ENCODE peak calls at places on chromosomes 12 and 14, in ten cellular contexts. X is A549; R is hypothalamus; V is activated CD4-positive, alpha-beta T cell treated with anti-CD3 and anti-CD28 coated beads, Interleukin-2, amount 50 U/mL, for 1 hour; W is SK-N-DZ; L is ACHN; N is iPS-NIHi11; S is MV-4-11; G is GM23338; E is ELR. A is an unnamed sample.

GRCh38 chr14:29898470-29898869 is 29.2 kb downstream of the PRKD1 start:
- DNase-seq in L (no peak), N (no peak), W (no peak), R (no peak), X (no peak), E (no peak), S (no peak), V (no peak), G (no peak), A (no peak)

GRCh38 chr12:115470526-115470925 is 786.6 kb upstream of the TBX3 start:
- DNase-seq in R (no peak), V (no peak), E (no peak), L (no peak), N (no peak), G (no peak), W (no peak), X (no peak), S (no peak), A (no peak)

GRCh38 chr12:6867407-6868210 is at the start of gene TPI1:
- DNase-seq in R (peak), S (peak), L (peak), G (peak), W (peak), N (peak), X (peak), V (peak), E (peak), A (no peak)

GRCh38 chr12:74066476-74066875 is 471.2 kb upstream of the ATXN7L3B start:
- DNase-seq in E (no peak), L (no peak), X (no peak), S (no peak), W (no peak), N (no peak), V (no peak), G (no peak), R (no peak), A (no peak)

GRCh38 chr14:77200406-77200985 is 18.9 kb downstream of the TMEM63C start:
- DNase-seq in N (no peak), L (no peak), G (peak), S (no peak), E (no peak), X (no peak), W (no peak), R (no peak), V (no peak), A (no peak)

GRCh38 chr14:96852823-96853422 is 55.7 kb downstream of the VRK1 start:
- DNase-seq in G (peak), X (peak), L (peak), S (peak), V (no peak), W (peak), N (no peak), E (peak), R (no peak), A (no peak)

GRCh38 chr12:14841761-14842160 is 1.6 kb downstream of the ART4 start:
- DNase-seq in S (no peak), L (peak), X (peak), N (peak), R (no peak), E (peak), G (peak), V (no peak), W (no peak), A (no peak)

GRCh38 chr12:76266797-76267196 is 81.4 kb downstream of the BBS10 start:
- DNase-seq in V (no peak), S (no peak), N (no peak), R (no peak), E (peak), W (no peak), L (peak), G (no peak), X (no peak), A (no peak)

GRCh38 chr14:90616313-90616712 is 199.9 kb downstream of the TTC7B start:
- DNase-seq in V (no peak), G (no peak), E (no peak), L (no peak), N (no peak), W (no peak), S (no peak), R (no peak), X (no peak), A (no peak)

GRCh38 chr12:26523708-26524150 is 309.3 kb downstream of the ITPR2 start:
- DNase-seq in X (no peak), E (peak), W (peak), N (peak), S (peak), R (peak), V (no peak), G (no peak), L (no peak), A (no peak)

GRCh38 chr14:55094630-55095157 is 34.4 kb upstream of the LGALS3 start:
- DNase-seq in V (no peak), X (no peak), W (peak), G (no peak), L (no peak), E (peak), R (no peak), S (no peak), N (no peak), A (no peak)

GRCh38 chr12:16573652-16574077 is 32.3 kb downstream of the LMO3 start:
- DNase-seq in R (no peak), N (peak), S (peak), L (no peak), W (no peak), X (no peak), G (peak), V (no peak), E (no peak), A (peak)

A was measured in iPS DF 19.7.